ENCODE peak calls at places on chromosomes 4 and X, in four cellular contexts. J, Z, Q and P are unnamed samples.

GRCh38 chr4:77599378-77599777 is 6.2 kb upstream of the CXCL13 start:
- DNase-seq in J (peak), Z (peak), Q (no peak), P (peak)

GRCh38 chr4:153276966-153277365 is 67.5 kb upstream of the MND1 start:
- DNase-seq in J (no peak), Z (no peak), Q (no peak), P (no peak)

GRCh38 chr4:189032939-189033338 is 893.7 kb downstream of the TRIML1 start:
- DNase-seq in J (no peak), Z (no peak), Q (no peak), P (no peak)

GRCh38 chr4:4595252-4595651 is 53.4 kb upstream of the STX18 start:
- DNase-seq in J (no peak), Z (no peak), Q (no peak), P (peak)

GRCh38 chr4:2065106-2065930 is 6.2 kb downstream of the NAT8L start:
- DNase-seq in J (no peak), Z (no peak), Q (no peak), P (no peak)

GRCh38 chr4:136392576-136392975 is 1139.7 kb downstream of the PCDH18 start:
- DNase-seq in J (peak), Z (no peak), Q (no peak), P (no peak)

GRCh38 chrX:12307961-12308360 is 169.7 kb downstream of the FRMPD4 start:
- DNase-seq in J (no peak), Z (no peak), Q (no peak), P (no peak)

GRCh38 chr4:53043096-53043495 is 181.0 kb downstream of the RASL11B start:
- DNase-seq in J (no peak), Z (no peak), Q (no peak), P (no peak)

GRCh38 chr4:2714071-2714770 is 41.9 kb downstream of the TNIP2 start:
- DNase-seq in J (peak), Z (peak), Q (peak), P (no peak)

GRCh38 chr4:185742766-185743165 is 69.2 kb downstream of the SORBS2 start:
- DNase-seq in J (peak), Z (no peak), Q (no peak), P (no peak)

GRCh38 chrX:119692241-119693031 is 532 bp downstream of the SEPTIN6 start:
- DNase-seq in J (peak), Z (peak), Q (peak), P (no peak)

GRCh38 chr4:56979674-56980073 is 978 bp downstream of the POLR2B start:
- DNase-seq in J (peak), Z (peak), Q (no peak), P (no peak)

GRCh38 chrX:34130980-34131744 is 952 bp downstream of the FAM47A start:
- DNase-seq in J (no peak), Z (no peak), Q (no peak), P (no peak)